ENCODE peak calls at places on chromosomes 13 and 19, in seven cellular contexts. G, F, A, K, V, M and E are unnamed samples.

GRCh38 chr13:110872034-110872767 is 42.7 kb downstream of the ANKRD10 start:
- DNase-seq in G (no peak), F (no peak), A (no peak), K (no peak), V (no peak), M (no peak), E (no peak)

GRCh38 chr19:18589380-18590272 is 1.0 kb downstream of the REX1BD start:
- DNase-seq in G (peak), F (peak), A (peak), K (peak), V (peak), M (peak), E (peak)

GRCh38 chr19:39306075-39306474 is 9.9 kb downstream of the IFNL1 start:
- DNase-seq in G (no peak), F (no peak), A (no peak), K (no peak), V (no peak), M (no peak), E (no peak)

GRCh38 chr19:5006201-5006600 is 37.3 kb downstream of the KDM4B start:
- DNase-seq in G (no peak), F (no peak), A (no peak), K (no peak), V (no peak), M (no peak), E (peak)

GRCh38 chr13:107680115-107680514 is 535.2 kb downstream of the LIG4 start:
- DNase-seq in G (no peak), F (no peak), A (no peak), K (no peak), V (no peak), M (no peak), E (peak)

GRCh38 chr13:90950134-90950533 is 397.4 kb upstream of the MIR17HG start:
- DNase-seq in G (no peak), F (no peak), A (no peak), K (no peak), V (no peak), M (no peak), E (no peak)

GRCh38 chr13:100513171-100513570 is 75.4 kb downstream of the GGACT start:
- DNase-seq in G (no peak), F (no peak), A (no peak), K (no peak), V (no peak), M (no peak), E (no peak)

GRCh38 chr13:107441279-107441678 is 774.1 kb downstream of the LIG4 start:
- DNase-seq in G (no peak), F (no peak), A (no peak), K (no peak), V (no peak), M (no peak), E (no peak)

GRCh38 chr19:4878491-4878968 is 11.1 kb upstream of the PLIN3 start:
- DNase-seq in G (no peak), F (no peak), A (no peak), K (no peak), V (no peak), M (peak), E (no peak)

GRCh38 chr13:77222000-77222690 is 104.7 kb downstream of the MYCBP2 start:
- DNase-seq in G (no peak), F (no peak), A (no peak), K (no peak), V (no peak), M (no peak), E (no peak)

GRCh38 chr13:31755803-31756212 is 16.5 kb downstream of the RXFP2 start:
- DNase-seq in G (no peak), F (no peak), A (no peak), K (no peak), V (no peak), M (no peak), E (no peak)

GRCh38 chr13:44249439-44249838 is 124.2 kb upstream of the SERP2 start:
- DNase-seq in G (no peak), F (no peak), A (no peak), K (no peak), V (no peak), M (no peak), E (peak)

GRCh38 chr19:48836089-48837017 is at the start of gene HSD17B14:
- DNase-seq in G (peak), F (no peak), A (no peak), K (no peak), V (no peak), M (peak), E (peak)

GRCh38 chr13:76820759-76821158 is 65.4 kb downstream of the KCTD12 start:
- DNase-seq in G (no peak), F (no peak), A (no peak), K (no peak), V (no peak), M (no peak), E (no peak)

GRCh38 chr19:48638831-48639381 is 1.7 kb upstream of the DBP start:
- DNase-seq in G (no peak), F (no peak), A (no peak), K (no peak), V (no peak), M (no peak), E (no peak)

GRCh38 chr19:45972081-45972943 is 1.4 kb downstream of the NOVA2 start:
- DNase-seq in G (no peak), F (peak), A (no peak), K (peak), V (no peak), M (no peak), E (no peak)

GRCh38 chr13:110444226-110444653 is 117.3 kb downstream of the RAB20 start:
- DNase-seq in G (no peak), F (no peak), A (no peak), K (no peak), V (no peak), M (no peak), E (peak)

GRCh38 chr19:391199-391557 is 17.8 kb downstream of the C2CD4C start:
- DNase-seq in G (no peak), F (no peak), A (no peak), K (no peak), V (no peak), M (no peak), E (no peak)

GRCh38 chr13:59409211-59409610 is 754.5 kb downstream of the DIAPH3 start:
- DNase-seq in G (no peak), F (no peak), A (no peak), K (no peak), V (no peak), M (peak), E (no peak)

GRCh38 chr19:46495789-46496099 is at the start of gene PNMA8B:
- DNase-seq in G (peak), F (peak), A (peak), K (no peak), V (no peak), M (peak), E (peak)

GRCh38 chr19:1027953-1028902 is 1.8 kb downstream of the CNN2 start:
- DNase-seq in G (peak), F (peak), A (peak), K (no peak), V (no peak), M (peak), E (peak)

GRCh38 chr13:72221276-72221962 is 354.4 kb upstream of the DACH1 start:
- DNase-seq in G (no peak), F (no peak), A (peak), K (no peak), V (no peak), M (peak), E (peak)

GRCh38 chr19:39814595-39814994 is 19.4 kb downstream of the DYRK1B start:
- DNase-seq in G (no peak), F (no peak), A (no peak), K (no peak), V (no peak), M (no peak), E (no peak)

GRCh38 chr13:20495087-20496023 is 30.3 kb downstream of the CRYL1 start:
- DNase-seq in G (peak), F (peak), A (peak), K (peak), V (peak), M (peak), E (peak)

GRCh38 chr13:102897371-102898138 is 51.7 kb downstream of the ERCC5 start:
- DNase-seq in G (no peak), F (no peak), A (no peak), K (no peak), V (no peak), M (no peak), E (no peak)

GRCh38 chr19:56301152-56301551 is 13.5 kb downstream of the ZSCAN5A start:
- DNase-seq in G (no peak), F (no peak), A (no peak), K (no peak), V (no peak), M (no peak), E (no peak)

GRCh38 chr13:20425819-20426219 is 99.8 kb downstream of the CRYL1 start:
- DNase-seq in G (no peak), F (no peak), A (peak), K (no peak), V (no peak), M (no peak), E (no peak)

GRCh38 chr13:92830821-92831220 is 395.8 kb upstream of the GPC6 start:
- DNase-seq in G (no peak), F (no peak), A (no peak), K (no peak), V (no peak), M (no peak), E (no peak)

GRCh38 chr13:27036236-27036981 is 135.2 kb downstream of the USP12 start:
- DNase-seq in G (no peak), F (no peak), A (no peak), K (no peak), V (no peak), M (no peak), E (peak)

GRCh38 chr19:50427997-50428425 is 4.7 kb upstream of the MYBPC2 start:
- DNase-seq in G (peak), F (peak), A (no peak), K (no peak), V (no peak), M (peak), E (peak)

GRCh38 chr13:33676045-33676699 is 141.8 kb upstream of the RFC3 start:
- DNase-seq in G (no peak), F (no peak), A (no peak), K (no peak), V (no peak), M (no peak), E (no peak)

GRCh38 chr19:10416380-10417257 is 3.7 kb upstream of the PDE4A start:
- DNase-seq in G (peak), F (peak), A (peak), K (peak), V (peak), M (peak), E (peak)

GRCh38 chr13:81779896-81780295 is 1439.0 kb upstream of the SPRY2 start:
- DNase-seq in G (no peak), F (no peak), A (no peak), K (no peak), V (no peak), M (no peak), E (no peak)

GRCh38 chr19:3403489-3404323 is 37.3 kb downstream of the NFIC start:
- DNase-seq in G (no peak), F (no peak), A (no peak), K (no peak), V (no peak), M (no peak), E (peak)